ENCODE peak calls at places on chromosomes 6 and 20, in four cellular contexts. D, H, I and M are unnamed samples.

GRCh38 chr20:1802385-1803215 is 92.6 kb upstream of the SIRPA start:
- DNase-seq in H (peak; percentile 70), D (peak; percentile 9), I (no peak), M (peak; percentile 87)

GRCh38 chr6:27517928-27518787 is 45.3 kb upstream of the ZNF184 start:
- DNase-seq in D (peak; percentile 55), H (no peak), I (no peak), M (peak; percentile 52)

GRCh38 chr6:93745306-93745705 is 325.9 kb upstream of the EPHA7 start:
- DNase-seq in H (no peak), D (no peak), I (no peak), M (no peak)

GRCh38 chr6:167676000-167676665 is 150.6 kb upstream of the AFDN start:
- DNase-seq in I (no peak), H (peak; percentile 42), D (no peak), M (no peak)

GRCh38 chr6:143634486-143634885 is 43.3 kb upstream of the PHACTR2 start:
- DNase-seq in H (no peak), D (no peak), I (no peak), M (no peak)

GRCh38 chr6:71531006-71531405 is 242.4 kb downstream of the OGFRL1 start:
- DNase-seq in H (no peak), D (no peak), I (no peak), M (no peak)

GRCh38 chr6:100901582-100901981 is 20.5 kb upstream of the ASCC3 start:
- DNase-seq in H (no peak), D (no peak), I (no peak), M (no peak)

GRCh38 chr6:71621918-71622519 is 264.3 kb upstream of the RIMS1 start:
- DNase-seq in H (peak; percentile 1), I (no peak), D (no peak), M (peak; percentile 12)

GRCh38 chr20:36866681-36867485 is 9.1 kb upstream of the TLDC2 start:
- DNase-seq in H (no peak), I (no peak), D (no peak), M (no peak)

GRCh38 chr6:127464881-127465459 is 5.8 kb upstream of the KIAA0408 start:
- DNase-seq in I (no peak), H (peak; percentile 58), D (peak; percentile 46), M (peak; percentile 65)

GRCh38 chr6:24464253-24465038 is 24.9 kb downstream of the GPLD1 start:
- DNase-seq in I (no peak), H (no peak), D (no peak), M (no peak)

GRCh38 chr20:58024241-58024721 is 204.2 kb downstream of the ANKRD60 start:
- DNase-seq in H (no peak), D (no peak), I (no peak), M (no peak)

GRCh38 chr6:39642300-39642699 is 82.9 kb downstream of the KIF6 start:
- DNase-seq in H (no peak), I (no peak), D (no peak), M (no peak)

GRCh38 chr6:11702796-11703130 is 75.8 kb downstream of the ADTRP start:
- DNase-seq in I (no peak), H (peak; percentile 35), D (no peak), M (no peak)

GRCh38 chr6:166542580-166542912 is 43.9 kb downstream of the RAMACL start:
- DNase-seq in D (no peak), I (no peak), H (no peak), M (no peak)

GRCh38 chr6:161444464-161444863 is 170.6 kb upstream of the AGPAT4 start:
- DNase-seq in I (no peak), H (no peak), D (peak; percentile 45), M (no peak)

GRCh38 chr20:3158968-3159431 is 665 bp downstream of the FASTKD5 start:
- DNase-seq in I (no peak), D (peak; percentile 56), H (peak; percentile 28), M (peak; percentile 23)
- TF ChIP-seq RCOR1 in I (no peak), D (no peak), H (no peak), M (no peak)

GRCh38 chr6:52641826-52642225 is 29.1 kb upstream of the TMEM14A start:
- DNase-seq in I (no peak), H (no peak), D (no peak), M (no peak)
- TF ChIP-seq MAX in I (no peak), H (no peak), D (no peak), M (no peak)

GRCh38 chr6:82419088-82419720 is 55.6 kb downstream of the TPBG start:
- DNase-seq in I (peak; percentile 64), H (no peak), D (no peak), M (no peak)

GRCh38 chr6:82416346-82416745 is 52.7 kb downstream of the TPBG start:
- DNase-seq in H (no peak), D (no peak), I (no peak), M (no peak)

GRCh38 chr6:82419859-82420258 is 56.2 kb downstream of the TPBG start:
- DNase-seq in I (no peak), H (peak; percentile 37), D (no peak), M (no peak)

GRCh38 chr6:82413868-82414267 is 50.3 kb downstream of the TPBG start:
- DNase-seq in I (no peak), H (no peak), D (no peak), M (no peak)

GRCh38 chr6:82415820-82416219 is 52.2 kb downstream of the TPBG start:
- DNase-seq in I (no peak), H (no peak), D (no peak), M (no peak)
- TF ChIP-seq RCOR1 in I (no peak), H (no peak), D (no peak), M (no peak)

DNA sequence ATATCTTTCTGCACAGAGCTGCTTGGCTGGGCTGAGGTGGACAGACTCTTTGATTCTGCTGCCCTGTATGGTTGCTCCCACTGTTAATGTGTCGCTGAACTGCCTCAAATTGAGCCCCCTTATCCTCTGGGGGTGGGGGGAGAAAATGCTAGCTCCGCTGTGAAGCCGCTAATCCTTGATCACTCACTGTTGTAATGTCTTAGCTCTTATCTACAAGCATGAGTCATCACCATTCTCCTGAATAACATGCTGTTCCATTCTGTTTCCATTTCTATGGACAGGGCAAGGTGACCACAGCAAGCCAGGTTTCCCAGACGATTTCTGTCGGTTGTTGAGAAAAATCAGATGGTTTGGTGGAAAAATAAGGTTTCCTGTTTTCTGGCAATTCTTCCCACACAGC is 218.4 kb upstream of the GGTLC1 start:
- DNase-seq in H (no peak), I (no peak), D (no peak), M (no peak)
- TF ChIP-seq MAX in H (no peak), I (no peak), D (no peak), M (no peak)

DNA sequence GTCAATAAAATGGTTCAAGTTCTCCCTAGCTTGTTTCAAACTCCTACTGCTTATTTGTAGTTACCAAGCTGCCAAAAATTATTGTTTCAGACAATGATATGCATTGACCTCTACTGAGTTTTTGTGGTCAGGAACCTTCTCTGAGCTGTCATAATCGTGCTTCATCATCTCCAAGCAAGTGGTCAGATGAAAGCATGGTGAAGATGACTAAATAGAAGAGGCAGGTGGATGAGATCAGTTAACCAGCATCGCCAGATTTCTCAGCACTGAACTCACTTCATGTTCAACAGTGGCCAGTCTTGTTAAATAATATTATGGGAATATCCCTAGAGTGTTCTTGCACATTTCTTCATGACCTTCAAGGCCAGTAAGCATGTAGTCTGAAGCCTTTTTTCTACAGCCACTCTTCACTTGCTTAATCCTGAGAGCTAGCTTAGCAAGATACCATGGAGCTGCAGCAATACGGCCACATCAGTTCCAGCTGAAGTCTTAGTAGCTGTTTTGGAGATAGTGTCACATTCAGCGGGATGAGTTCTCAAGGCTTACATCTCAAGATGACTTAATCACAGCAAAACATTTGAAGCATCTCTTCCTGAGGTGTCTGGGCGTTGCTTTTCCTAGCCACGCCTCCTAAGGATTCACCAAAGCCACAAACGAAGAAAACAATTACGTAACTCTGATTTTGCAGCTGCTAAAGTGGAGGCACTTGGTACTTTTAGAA is 101.6 kb upstream of the TMEM30A start:
- DNase-seq in H (no peak), I (no peak), D (no peak), M (no peak)
- TF ChIP-seq RCOR1 in H (no peak), I (no peak), D (no peak), M (no peak)

GRCh38 chr20:7853493-7853892 is 86.8 kb downstream of the HAO1 start:
- DNase-seq in D (no peak), I (no peak), H (no peak), M (no peak)
- TF ChIP-seq MAX in D (no peak), I (no peak), H (no peak), M (no peak)

GRCh38 chr6:3522561-3523287 is 65.9 kb upstream of the SLC22A23 start:
- DNase-seq in I (no peak), H (peak; percentile 18), D (no peak), M (no peak)

GRCh38 chr6:3523966-3524365 is 67.1 kb upstream of the SLC22A23 start:
- DNase-seq in I (no peak), D (no peak), H (no peak), M (no peak)

GRCh38 chr6:3518356-3518841 is 61.5 kb upstream of the SLC22A23 start:
- DNase-seq in D (no peak), I (no peak), H (peak; percentile 55), M (no peak)

GRCh38 chr6:3523288-3523670 is 66.4 kb upstream of the SLC22A23 start:
- DNase-seq in D (no peak), H (no peak), I (no peak), M (no peak)

DNA sequence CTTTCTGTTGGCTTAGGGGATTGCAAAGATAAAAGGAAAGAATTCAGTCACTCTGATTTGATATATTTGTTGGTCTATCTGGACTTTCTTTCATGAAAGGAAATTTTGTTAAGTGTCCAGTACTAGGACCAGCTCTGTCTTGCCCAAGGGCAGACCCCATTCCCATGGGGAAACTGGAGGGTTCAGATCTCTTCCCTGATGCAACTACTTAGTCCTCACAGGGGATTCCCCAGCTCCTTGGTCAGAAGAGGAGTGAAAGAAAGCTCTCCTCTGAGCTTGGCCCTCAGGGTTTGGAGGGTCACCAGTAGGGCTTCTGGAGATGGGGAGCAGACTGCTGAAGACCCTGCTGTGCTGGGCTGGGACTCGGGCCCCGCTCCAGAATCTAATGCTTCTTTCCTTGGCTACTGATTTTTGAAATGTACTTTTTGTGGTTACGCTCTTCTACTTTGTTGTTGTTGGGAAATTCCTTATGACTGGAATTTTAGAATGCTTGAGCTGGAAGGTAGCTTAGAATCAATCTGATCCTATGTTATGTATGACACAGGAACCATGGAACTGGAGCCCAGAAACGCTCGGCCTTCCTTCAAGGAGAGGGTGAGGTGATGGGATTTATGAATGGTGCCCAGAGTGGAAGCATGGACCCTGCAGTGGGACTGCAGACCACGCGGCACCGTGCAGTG is 63.8 kb upstream of the SLC22A23 start:
- DNase-seq in D (no peak), H (no peak), I (no peak), M (no peak)
- TF ChIP-seq RCOR1 in D (no peak), H (no peak), I (no peak), M (no peak)

DNA sequence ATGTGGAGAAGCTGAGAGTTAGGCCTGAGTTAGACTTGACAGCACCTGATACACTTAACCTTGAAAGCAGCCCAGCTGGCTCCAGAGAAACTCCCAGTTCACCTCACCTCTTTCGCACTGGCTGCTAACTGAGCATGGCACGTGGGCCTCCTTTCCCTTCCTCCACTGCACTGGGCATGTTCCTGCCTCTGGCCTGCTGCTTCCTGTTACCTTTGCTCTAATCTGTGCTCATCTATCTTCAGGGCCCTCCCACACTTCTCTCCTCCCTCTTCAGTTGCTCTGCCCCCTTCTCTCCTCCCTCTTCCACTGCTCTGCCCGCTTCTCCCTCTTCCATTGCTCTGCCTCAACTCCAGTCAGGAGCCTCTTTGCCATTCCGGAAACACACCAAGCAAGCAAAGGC is 13.7 kb upstream of the UBE2V1 start:
- DNase-seq in I (no peak), D (no peak), H (peak; percentile 73), M (no peak)
- TF ChIP-seq MAX in I (no peak), D (no peak), H (peak; percentile 51), M (no peak)